ENCODE peak calls at places on chromosomes 1 and 21, in ten cellular contexts. X, M, J, L, P, I, F, D, N and A are unnamed samples.
A peak's percentile ranks its signal among the peaks of the same experiment; 100 is the strongest.

GRCh38 chr21:14879458-14879857 is 185.3 kb downstream of the NRIP1 start:
- DNase-seq in N (no peak), L (no peak), X (no peak), P (no peak), D (no peak), M (no peak), I (no peak), F (no peak), J (no peak), A (no peak)

GRCh38 chr21:38823737-38824123 is 18.0 kb downstream of the ETS2 start:
- DNase-seq in P (no peak), J (no peak), X (no peak), L (no peak), D (no peak), N (no peak), F (no peak), M (no peak), I (no peak), A (no peak)

GRCh38 chr1:33624261-33624990 is 152.0 kb downstream of the ZSCAN20 start:
- DNase-seq in M (no peak), F (no peak), D (no peak), I (no peak), J (no peak), X (no peak), P (no peak), L (no peak), N (no peak), A (no peak)

GRCh38 chr1:183914283-183914682 is 109.4 kb downstream of the RGL1 start:
- DNase-seq in M (no peak), X (no peak), D (no peak), J (no peak), F (peak; percentile 26), I (no peak), L (peak; percentile 43), P (no peak), N (no peak), A (no peak)

GRCh38 chr1:43620956-43621355 is 29.0 kb upstream of the KDM4A start:
- DNase-seq in J (no peak), P (peak; percentile 49), M (no peak), D (no peak), N (no peak), L (no peak), F (no peak), X (no peak), I (no peak), A (no peak)

GRCh38 chr1:61287734-61288133 is 205.4 kb downstream of the NFIA start:
- DNase-seq in N (no peak), F (peak; percentile 91), D (no peak), I (no peak), P (no peak), L (peak; percentile 94), M (no peak), J (no peak), X (no peak), A (no peak)

GRCh38 chr1:207789386-207789785 is 37.5 kb downstream of the CD46 start:
- DNase-seq in M (no peak), L (no peak), N (no peak), I (no peak), J (no peak), D (no peak), P (no peak), X (no peak), F (no peak), A (no peak)

GRCh38 chr1:207194197-207194596 is 90.2 kb downstream of the C4BPA start:
- DNase-seq in I (no peak), P (no peak), X (no peak), M (no peak), F (no peak), J (no peak), N (no peak), D (no peak), L (no peak), A (no peak)

GRCh38 chr1:99723251-99723650 is 43.2 kb downstream of the FRRS1 start:
- DNase-seq in I (no peak), D (no peak), P (no peak), J (no peak), N (no peak), F (no peak), L (no peak), M (no peak), X (no peak), A (no peak)

GRCh38 chr1:230794871-230795645 is 47.9 kb downstream of the CAPN9 start:
- DNase-seq in F (no peak), X (no peak), P (no peak), N (no peak), J (no peak), I (no peak), D (no peak), M (no peak), L (no peak), A (no peak)

GRCh38 chr1:9825101-9826074 is 1.6 kb upstream of the CLSTN1 start:
- DNase-seq in N (no peak), L (peak; percentile 54), X (peak; percentile 48), J (peak; percentile 85), D (no peak), M (peak; percentile 86), I (peak; percentile 86), P (peak; percentile 90), F (peak; percentile 75), A (peak; percentile 18)

GRCh38 chr1:78627321-78627720 is 7.1 kb downstream of the IFI44L start:
- DNase-seq in L (no peak), I (no peak), D (no peak), P (no peak), F (peak; percentile 31), N (no peak), X (no peak), M (no peak), J (no peak), A (no peak)

GRCh38 chr1:77026640-77027039 is 159.4 kb downstream of the ST6GALNAC5 start:
- DNase-seq in N (no peak), L (no peak), X (no peak), I (no peak), M (no peak), P (no peak), F (no peak), J (no peak), D (no peak), A (no peak)

GRCh38 chr21:45950740-45951515 is 30.6 kb upstream of the COL6A1 start:
- DNase-seq in P (no peak), I (no peak), D (no peak), L (peak; percentile 81), N (no peak), F (peak; percentile 53), M (peak; percentile 77), X (no peak), J (peak; percentile 89), A (no peak)

GRCh38 chr1:204065174-204065985 is 7.5 kb upstream of the SOX13 start:
- DNase-seq in F (no peak), X (no peak), P (no peak), J (no peak), L (peak; percentile 64), I (no peak), M (no peak), N (no peak), D (no peak), A (peak; percentile 23)

GRCh38 chr1:18279713-18280074 is 172.1 kb downstream of the IGSF21 start:
- DNase-seq in F (no peak), I (no peak), X (no peak), M (no peak), P (no peak), L (no peak), D (no peak), J (no peak), N (no peak), A (no peak)

GRCh38 chr1:230441630-230442029 is 15.5 kb upstream of the PGBD5 start:
- DNase-seq in M (no peak), L (no peak), N (no peak), F (no peak), I (no peak), D (no peak), J (no peak), X (no peak), P (no peak), A (no peak)

GRCh38 chr1:226549094-226549936 is 751 bp downstream of the STUM start:
- DNase-seq in P (no peak), L (no peak), X (no peak), I (peak; percentile 40), J (no peak), N (no peak), F (no peak), D (no peak), M (no peak), A (no peak)

GRCh38 chr1:61162513-61163274 is 80.3 kb downstream of the NFIA start:
- DNase-seq in L (no peak), X (no peak), F (no peak), P (no peak), M (no peak), N (no peak), D (no peak), I (no peak), J (no peak), A (no peak)

GRCh38 chr1:5734414-5734813 is 257.8 kb downstream of the NPHP4 start:
- DNase-seq in D (no peak), I (no peak), F (no peak), M (no peak), X (no peak), J (no peak), L (no peak), P (no peak), N (no peak), A (no peak)
- TF ChIP-seq CTCF in D (no peak), I (no peak), F (no peak), M (no peak), X (no peak), J (no peak), L (no peak), P (no peak), N (no peak), A (no peak)

GRCh38 chr1:2206813-2207488 is 12.4 kb upstream of the FAAP20 start:
- DNase-seq in I (no peak), J (peak; percentile 75), D (no peak), P (peak; percentile 58), L (no peak), M (peak; percentile 77), X (no peak), N (no peak), F (no peak), A (no peak)
- H3K4me1 ChIP-seq in I (peaks cover 63% of the 10 kb centered on the region), J (peaks cover 73% of the 10 kb centered on the region), D (peaks cover 9% of the 10 kb centered on the region), P (peaks cover 32% of the 10 kb centered on the region), L (peaks cover 7% of the 10 kb centered on the region), M (peaks cover 77% of the 10 kb centered on the region), X (peaks cover 14% of the 10 kb centered on the region), N (peaks cover 73% of the 10 kb centered on the region), F (peaks cover 26% of the 10 kb centered on the region), A (peaks cover 15% of the 10 kb centered on the region)

DNA sequence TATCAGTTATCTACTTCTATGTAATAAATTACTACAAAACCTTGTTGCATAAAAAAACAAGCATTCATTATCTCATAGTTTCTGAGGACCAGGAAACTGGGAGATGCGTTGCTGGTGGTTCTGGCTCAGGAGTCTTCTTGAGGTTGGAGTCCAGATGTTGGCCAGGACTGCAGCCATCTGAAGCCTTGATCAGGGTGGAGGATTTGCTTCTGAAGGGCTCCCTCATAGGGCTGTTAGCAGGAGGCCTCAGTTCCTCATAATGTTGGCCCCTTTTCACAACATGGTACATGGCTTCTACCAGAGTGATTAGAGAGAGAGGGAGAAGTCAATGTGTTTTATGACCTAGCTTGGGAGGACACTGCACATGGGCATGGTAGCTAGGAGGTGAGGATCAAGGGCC is 137.4 kb downstream of the CNIH3 start:
- DNase-seq in M (no peak), F (no peak), P (no peak), L (no peak), X (no peak), I (no peak), N (no peak), J (no peak), D (no peak), A (no peak)
- H3K4me3 ChIP-seq in M (no peak overlapping the region), F (no peak overlapping the region), P (no peak overlapping the region), L (no peak overlapping the region), X (no peak overlapping the region), I (no peak overlapping the region), N (no peak overlapping the region), J (no peak overlapping the region), D (no peak overlapping the region), A (no peak overlapping the region)

GRCh38 chr1:112878321-112878720 is 77.7 kb downstream of the SLC16A1 start:
- DNase-seq in M (no peak), F (no peak), X (no peak), D (no peak), N (no peak), P (no peak), I (no peak), L (no peak), J (no peak), A (no peak)
- TF ChIP-seq CTCF in M (no peak), F (no peak), X (no peak), D (no peak), N (no peak), P (no peak), I (no peak), L (peak; percentile 16), J (no peak), A (no peak)